ENCODE peak calls at places on chromosomes 12 and 14, in four cellular contexts. A is GM18507; K is stimulated activated CD4-positive, alpha-beta T cell treated with anti-CD3 and anti-CD28 coated beads, Interleukin-1b, Interleukin-23, amount 100 ng/mL, for 4 hours; U is mammary epithelial cell. G is an unnamed sample.

GRCh38 chr14:22520235-22520634 is 68.8 kb downstream of the DAD1 start:
- DNase-seq in A (no peak), K (no peak), U (peak), G (peak)

GRCh38 chr12:101015021-101015420 is 195.0 kb downstream of the SLC5A8 start:
- DNase-seq in A (no peak), K (no peak), U (no peak), G (no peak)

GRCh38 chr14:76117789-76118188 is 33.9 kb upstream of the GPATCH2L start:
- DNase-seq in A (no peak), K (no peak), U (no peak), G (no peak)

GRCh38 chr12:67451206-67451605 is 182.0 kb downstream of the CAND1 start:
- DNase-seq in A (no peak), K (no peak), U (no peak), G (no peak)

GRCh38 chr14:77325746-77326094 is 4.9 kb downstream of the GSTZ1 start:
- DNase-seq in A (no peak), K (no peak), U (no peak), G (no peak)

GRCh38 chr14:65461730-65462129 is 49.2 kb downstream of the FUT8 start:
- DNase-seq in A (no peak), K (no peak), U (no peak), G (no peak)

GRCh38 chr12:6052940-6053329 is 71.5 kb downstream of the VWF start:
- DNase-seq in A (no peak), K (no peak), U (no peak), G (no peak)

GRCh38 chr12:38201461-38202276 is 114.9 kb upstream of the ALG10B start:
- DNase-seq in A (no peak), K (no peak), U (no peak), G (no peak)

GRCh38 chr14:24817638-24818053 is 183.7 kb upstream of the GZMB start:
- DNase-seq in A (no peak), K (no peak), U (no peak), G (no peak)

GRCh38 chr12:79420146-79420618 is 270.6 kb downstream of the PAWR start:
- DNase-seq in A (no peak), K (no peak), U (peak), G (peak)

GRCh38 chr12:4856556-4856955 is 53.1 kb upstream of the KCNA1 start:
- DNase-seq in A (no peak), K (no peak), U (no peak), G (no peak)

GRCh38 chr14:59175404-59175803 is 13.1 kb upstream of the DAAM1 start:
- DNase-seq in A (no peak), K (no peak), U (no peak), G (no peak)

GRCh38 chr14:27411021-27411420 is 813.2 kb upstream of the NOVA1 start:
- DNase-seq in A (no peak), K (no peak), U (no peak), G (peak)

GRCh38 chr12:22443379-22444316 is 100.7 kb downstream of the C2CD5 start:
- DNase-seq in A (peak), K (peak), U (peak), G (peak)

GRCh38 chr14:55398679-55399078 is 13.0 kb downstream of the ATG14 start:
- DNase-seq in A (no peak), K (no peak), U (peak), G (peak)

GRCh38 chr14:92649934-92650545 is 98.4 kb downstream of the LGMN start:
- DNase-seq in A (no peak), K (no peak), U (peak), G (peak)

GRCh38 chr12:108722992-108723766 is 8.1 kb downstream of the CORO1C start:
- DNase-seq in A (no peak), K (no peak), U (peak), G (peak)

GRCh38 chr14:90572461-90573150 is 175.8 kb downstream of the CALM1 start:
- DNase-seq in A (no peak), K (no peak), U (no peak), G (no peak)

GRCh38 chr12:69007166-69007857 is 74.3 kb upstream of the CPM start:
- DNase-seq in A (no peak), K (no peak), U (peak), G (peak)

GRCh38 chr12:51391047-51391837 is at the start of gene GALNT6:
- DNase-seq in A (peak), K (peak), U (peak), G (peak)

GRCh38 chr14:64196668-64197411 is 97.3 kb downstream of the ESR2 start:
- DNase-seq in A (no peak), K (no peak), U (no peak), G (no peak)